ENCODE peak calls at places on chromosomes 11 and 22, in six cellular contexts. V is HFF-Myc, Z is B cell, D is neural progenitor cell, G is sigmoid colon, B is psoas muscle. W is an unnamed sample.

GRCh38 chr11:65116370-65117205 is 913 bp downstream of the ZNHIT2 start:
- DNase-seq in G (peak), Z (no peak), B (no peak), V (no peak), D (peak), W (peak)

GRCh38 chr11:35526370-35526792 is 965 bp upstream of the PAMR1 start:
- DNase-seq in B (no peak), D (peak), G (no peak), Z (no peak), V (peak), W (peak)

GRCh38 chr22:25919452-25919851 is 177.5 kb downstream of the MYO18B start:
- DNase-seq in V (no peak), G (no peak), B (peak), D (no peak), Z (no peak), W (no peak)

GRCh38 chr11:11318961-11319360 is 34.1 kb downstream of the CSNK2A3 start:
- DNase-seq in V (no peak), Z (no peak), G (no peak), B (no peak), D (no peak), W (no peak)

GRCh38 chr11:57562596-57562995 is 4.9 kb downstream of the UBE2L6 start:
- DNase-seq in Z (no peak), B (no peak), D (no peak), V (no peak), G (no peak), W (no peak)

GRCh38 chr11:31882951-31883392 is 71.8 kb upstream of the PAX6 start:
- DNase-seq in Z (no peak), V (no peak), G (no peak), B (no peak), D (peak), W (no peak)

GRCh38 chr22:38564669-38565068 is 5.3 kb downstream of the DMC1 start:
- DNase-seq in D (no peak), G (no peak), B (no peak), Z (no peak), V (no peak), W (no peak)

GRCh38 chr11:3121931-3122774 is 43.0 kb downstream of the OSBPL5 start:
- DNase-seq in B (peak), D (no peak), Z (peak), G (peak), V (no peak), W (no peak)

GRCh38 chr11:131108780-131109179 is 192.5 kb upstream of the SNX19 start:
- DNase-seq in D (no peak), V (no peak), G (no peak), B (no peak), Z (no peak), W (no peak)

GRCh38 chr11:132607575-132607974 is 924.7 kb downstream of the OPCML start:
- DNase-seq in V (no peak), G (no peak), Z (no peak), D (no peak), B (no peak), W (no peak)

GRCh38 chr11:34458566-34458965 is 19.8 kb downstream of the CAT start:
- DNase-seq in V (no peak), D (no peak), G (no peak), B (no peak), Z (no peak), W (no peak)

GRCh38 chr11:69382131-69383128 is 88.5 kb downstream of the MYEOV start:
- DNase-seq in D (no peak), Z (peak), B (peak), G (peak), V (no peak), W (peak)

GRCh38 chr11:59802639-59803176 is 7.9 kb downstream of the MRPL16 start:
- DNase-seq in D (peak), G (no peak), Z (peak), B (no peak), V (no peak), W (peak)

GRCh38 chr11:1458340-1459218 is 28.0 kb downstream of the MOB2 start:
- DNase-seq in G (peak), V (no peak), D (peak), Z (no peak), B (peak), W (peak)

GRCh38 chr11:45530776-45531175 is 134.6 kb downstream of the CHST1 start:
- DNase-seq in V (no peak), Z (no peak), G (no peak), B (no peak), D (no peak), W (no peak)

GRCh38 chr11:45026835-45027234 is 76.2 kb upstream of the TP53I11 start:
- DNase-seq in B (no peak), Z (no peak), V (no peak), G (no peak), D (no peak), W (no peak)

GRCh38 chr11:116042125-116042524 is 537.9 kb upstream of the CADM1 start:
- DNase-seq in Z (no peak), V (no peak), G (no peak), D (no peak), B (no peak), W (no peak)

GRCh38 chr22:47392729-47393128 is 630.3 kb downstream of the TBC1D22A start:
- DNase-seq in G (no peak), V (no peak), D (no peak), B (no peak), Z (no peak), W (no peak)

GRCh38 chr22:46074771-46075551 is 75.4 kb upstream of the PPARA start:
- DNase-seq in V (no peak), B (peak), G (peak), D (no peak), Z (no peak), W (no peak)

GRCh38 chr11:128796275-128796674 is 70.8 kb downstream of the KCNJ1 start:
- DNase-seq in V (no peak), G (no peak), D (no peak), B (no peak), Z (peak), W (no peak)

GRCh38 chr22:38737302-38738060 is 18.3 kb downstream of the SUN2 start:
- DNase-seq in D (no peak), B (peak), Z (no peak), V (no peak), G (no peak), W (no peak)

GRCh38 chr22:25566812-25567211 is 2.3 kb downstream of the GRK3 start:
- DNase-seq in D (no peak), B (no peak), Z (no peak), G (no peak), V (no peak), W (no peak)

GRCh38 chr22:46911341-46911740 is 148.9 kb downstream of the TBC1D22A start:
- DNase-seq in B (no peak), V (no peak), G (no peak), Z (no peak), D (no peak), W (no peak)

GRCh38 chr22:39454385-39454871 is 2.4 kb upstream of the MGAT3 start:
- DNase-seq in Z (no peak), D (peak), V (no peak), B (no peak), G (no peak), W (no peak)

GRCh38 chr11:104343578-104343977 is 179.6 kb upstream of the PDGFD start:
- DNase-seq in D (peak), V (no peak), Z (no peak), B (no peak), G (no peak), W (no peak)

GRCh38 chr11:19820100-19820499 is 107.5 kb downstream of the NAV2 start:
- DNase-seq in B (no peak), Z (no peak), G (no peak), D (no peak), V (no peak), W (no peak)

GRCh38 chr11:111585371-111585770 is 16.9 kb upstream of the SIK2 start:
- DNase-seq in G (no peak), B (no peak), V (no peak), D (no peak), Z (no peak), W (no peak)

GRCh38 chr22:27962268-27963191 is 43.5 kb upstream of the PITPNB start:
- DNase-seq in G (no peak), B (peak), Z (no peak), V (no peak), D (peak), W (no peak)

GRCh38 chr11:1081601-1082311 is 7.1 kb downstream of the MUC2 start:
- DNase-seq in G (peak), Z (no peak), B (peak), D (no peak), V (no peak), W (no peak)

GRCh38 chr22:36929621-36930020 is 16.2 kb downstream of the CSF2RB start:
- DNase-seq in D (no peak), B (no peak), G (peak), V (no peak), Z (no peak), W (no peak)

GRCh38 chr22:46066691-46067090 is 83.6 kb upstream of the PPARA start:
- DNase-seq in V (no peak), B (peak), G (peak), Z (no peak), D (no peak), W (no peak)

GRCh38 chr11:67541198-67541597 is 18.0 kb upstream of the CABP2 start:
- DNase-seq in V (no peak), Z (no peak), G (no peak), D (no peak), B (no peak), W (no peak)
- TF ChIP-seq CTCF in V (no peak), Z (no peak), G (no peak), D (peak), B (no peak), W (no peak)

GRCh38 chr11:94544832-94545640 is 1.3 kb downstream of the FUT4 start:
- DNase-seq in G (peak), B (peak), D (peak), V (no peak), Z (no peak), W (no peak)

GRCh38 chr11:94544582-94544831 is 786 bp downstream of the FUT4 start:
- DNase-seq in V (no peak), D (no peak), B (no peak), G (no peak), Z (no peak), W (peak)

GRCh38 chr11:94545641-94546470 is 2.1 kb downstream of the FUT4 start:
- DNase-seq in V (no peak), D (no peak), Z (no peak), B (no peak), G (no peak), W (no peak)

GRCh38 chr11:94549166-94549565 is 5.4 kb downstream of the FUT4 start:
- DNase-seq in V (no peak), B (no peak), D (no peak), G (no peak), Z (no peak), W (no peak)

GRCh38 chr11:94546886-94547285 is 3.2 kb downstream of the FUT4 start:
- DNase-seq in V (no peak), D (no peak), Z (no peak), B (no peak), G (no peak), W (no peak)
- TF ChIP-seq CTCF in V (no peak), D (no peak), Z (no peak), B (no peak), G (no peak), W (no peak)

GRCh38 chr11:133896642-133897330 is 51.5 kb upstream of the SPATA19 start:
- DNase-seq in B (no peak), G (peak), D (no peak), V (no peak), Z (no peak), W (no peak)

GRCh38 chr11:133900176-133901105 is 55.1 kb upstream of the SPATA19 start:
- DNase-seq in G (peak), V (no peak), D (no peak), Z (peak), B (no peak), W (no peak)

GRCh38 chr11:133898031-133898769 is 52.9 kb upstream of the SPATA19 start:
- DNase-seq in G (peak), B (no peak), Z (no peak), V (no peak), D (peak), W (no peak)

GRCh38 chr11:133897331-133897650 is 52.0 kb upstream of the SPATA19 start:
- DNase-seq in G (peak), D (no peak), V (no peak), B (no peak), Z (no peak), W (no peak)

GRCh38 chr11:133898770-133899115 is 53.4 kb upstream of the SPATA19 start:
- DNase-seq in Z (no peak), B (no peak), V (no peak), D (no peak), G (peak), W (no peak)
- TF ChIP-seq CTCF in Z (no peak), B (no peak), V (no peak), D (no peak), G (no peak), W (no peak)

GRCh38 chr22:48846200-48846599 is 981.5 kb downstream of the BRD1 start:
- DNase-seq in B (no peak), Z (no peak), G (no peak), V (no peak), D (no peak), W (no peak)

GRCh38 chr22:48844096-48844675 is 983.5 kb downstream of the BRD1 start:
- DNase-seq in Z (no peak), D (no peak), G (peak), V (no peak), B (no peak), W (no peak)

GRCh38 chr22:48843640-48844039 is 984.0 kb downstream of the BRD1 start:
- DNase-seq in Z (no peak), G (peak), D (no peak), V (no peak), B (no peak), W (no peak)

GRCh38 chr22:48842976-48843375 is 984.7 kb downstream of the BRD1 start:
- DNase-seq in Z (no peak), V (no peak), D (no peak), B (no peak), G (no peak), W (no peak)

GRCh38 chr22:48845356-48845936 is 982.2 kb downstream of the BRD1 start:
- DNase-seq in D (no peak), V (no peak), Z (no peak), G (no peak), B (no peak), W (no peak)
- TF ChIP-seq CTCF in D (no peak), V (no peak), Z (no peak), G (no peak), B (no peak), W (no peak)

DNA sequence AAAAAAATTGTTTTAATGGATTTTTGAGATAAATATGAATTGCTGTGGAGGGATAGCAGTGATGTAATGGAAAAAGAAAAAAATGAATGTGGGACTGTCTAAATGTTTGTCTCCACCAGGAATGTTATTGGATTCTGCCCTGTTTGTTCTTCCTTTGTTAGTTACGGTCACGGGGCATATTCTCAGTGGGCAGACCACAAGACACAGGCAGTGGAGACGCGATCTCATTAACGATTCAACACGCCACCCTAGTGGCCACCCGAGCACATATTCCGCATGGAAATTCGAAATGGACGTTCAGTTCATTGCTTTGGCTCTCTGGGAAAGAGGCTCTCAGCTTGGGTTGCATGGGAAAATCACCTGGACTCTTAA is 151.8 kb upstream of the TTC12 start:
- DNase-seq in D (no peak), Z (no peak), V (no peak), B (no peak), G (no peak), W (no peak)
- TF ChIP-seq CTCF in D (peak), Z (no peak), V (no peak), B (peak), G (no peak), W (no peak)

GRCh38 chr11:77150836-77151235 is 22.8 kb downstream of the MYO7A start:
- DNase-seq in V (no peak), B (no peak), Z (no peak), D (no peak), G (no peak), W (no peak)

GRCh38 chr11:77147668-77148321 is 19.7 kb downstream of the MYO7A start:
- DNase-seq in G (no peak), V (no peak), D (peak), Z (no peak), B (no peak), W (peak)

GRCh38 chr11:77147036-77147315 is 18.9 kb downstream of the MYO7A start:
- DNase-seq in V (no peak), D (no peak), B (peak), G (no peak), Z (no peak), W (peak)

GRCh38 chr11:77149716-77150392 is 21.8 kb downstream of the MYO7A start:
- DNase-seq in G (no peak), V (no peak), Z (no peak), B (no peak), D (no peak), W (no peak)

DNA sequence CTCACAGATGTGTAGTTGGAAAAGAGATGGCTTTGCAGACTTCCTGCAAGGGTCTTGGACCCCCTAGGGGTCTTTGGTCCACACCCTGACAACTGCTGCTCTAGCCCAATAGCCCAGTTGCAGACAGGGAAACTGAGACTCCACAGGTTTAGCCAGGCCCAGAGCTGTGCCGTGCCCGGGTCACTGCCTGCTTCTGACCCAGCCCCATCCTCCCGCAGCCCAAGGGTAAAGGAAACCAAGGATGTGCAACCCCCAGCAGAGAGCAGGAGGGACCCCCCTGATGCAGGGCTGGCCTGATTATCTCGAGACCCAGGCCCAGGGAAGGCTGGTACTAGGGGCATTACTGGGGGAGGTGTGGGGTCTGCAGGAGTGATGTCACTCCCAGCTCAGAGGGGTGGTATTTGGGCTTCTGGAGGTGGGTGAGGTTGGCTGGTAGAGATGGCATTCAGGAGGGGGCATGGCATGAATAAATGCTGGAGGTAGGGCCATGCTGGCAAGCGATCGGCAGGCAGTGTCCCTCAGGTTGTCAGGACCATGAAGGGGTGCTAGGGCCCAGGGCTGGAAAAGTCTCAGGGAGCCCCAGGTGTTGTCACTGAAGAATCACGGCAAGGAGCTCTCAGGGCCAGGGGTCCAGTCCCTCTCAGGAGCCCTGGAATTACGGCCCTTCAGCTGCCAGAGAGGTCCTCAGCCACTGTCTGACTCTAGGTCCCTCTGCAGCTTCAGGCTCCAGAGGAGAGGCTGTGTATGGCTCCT is 21.1 kb downstream of the MYO7A start:
- DNase-seq in B (no peak), Z (no peak), D (no peak), G (no peak), V (no peak), W (no peak)
- TF ChIP-seq CTCF in B (no peak), Z (no peak), D (no peak), G (no peak), V (no peak), W (no peak)

GRCh38 chr11:64056213-64056785 is 20.6 kb downstream of the FLRT1 start:
- DNase-seq in V (no peak), D (no peak), B (no peak), Z (no peak), G (no peak), W (no peak)
- TF ChIP-seq CTCF in V (no peak), D (no peak), B (no peak), Z (no peak), G (no peak), W (no peak)

DNA sequence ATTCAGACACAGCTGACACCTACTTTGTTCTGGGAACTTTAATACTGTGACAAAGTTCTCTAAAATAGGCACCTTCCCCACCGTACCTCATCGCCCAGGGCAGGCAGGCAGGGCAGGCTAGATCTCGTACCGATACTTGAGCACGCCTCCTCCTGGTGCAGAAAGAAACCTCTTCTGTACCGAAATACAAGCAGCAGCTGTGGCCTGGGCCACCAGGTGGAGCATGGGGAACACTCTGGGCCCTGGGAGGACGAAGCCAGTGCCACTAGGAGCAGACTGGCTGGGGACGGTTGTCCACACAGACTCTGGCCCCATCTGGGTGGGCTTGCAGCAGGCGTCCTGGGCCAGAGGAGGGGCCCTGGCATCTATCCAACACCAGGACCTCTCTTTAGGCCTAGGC is 12.8 kb downstream of the PMM1 start:
- DNase-seq in G (no peak), Z (no peak), V (no peak), B (peak), D (peak), W (peak)
- TF ChIP-seq CTCF in G (peak), Z (no peak), V (peak), B (peak), D (peak), W (peak)

GRCh38 chr11:27839226-27839913 is 139.1 kb upstream of the BDNF start:
- DNase-seq in Z (no peak), D (no peak), G (no peak), B (no peak), V (peak), W (no peak)
- TF ChIP-seq CTCF in Z (no peak), D (peak), G (no peak), B (no peak), V (peak), W (no peak)

W was measured in activated CD8-positive, alpha-beta T cell treated with anti-CD3 and anti-CD28 coated beads for 36 hours.